ENCODE peak calls at places on chromosomes 6 and 20, in seven cellular contexts. L is Caco-2, N is astrocyte of the spinal cord, C is fibroblast of the aortic adventitia, D is dorsolateral prefrontal cortex, B is mammary epithelial cell, T is heart right ventricle. Y is an unnamed sample.
A peak's percentile ranks its signal among the peaks of the same experiment; 100 is the strongest.

GRCh38 chr6:99151634-99152344 is 197.7 kb downstream of the FAXC start:
- DNase-seq in L (peak; percentile 56), N (peak; percentile 13), C (peak; percentile 2), D (peak; percentile 14), B (peak; percentile 38), T (peak; percentile 11), Y (peak; percentile 65)

GRCh38 chr6:28525496-28526039 is at the start of gene GPX5:
- DNase-seq in L (no peak), N (no peak), C (no peak), D (no peak), B (no peak), T (no peak), Y (no peak)

GRCh38 chr6:43138267-43138666 is 32.8 kb upstream of the SRF start:
- DNase-seq in L (no peak), N (no peak), C (no peak), D (no peak), B (no peak), T (no peak), Y (no peak)

GRCh38 chr6:170108456-170108855 is 182.4 kb downstream of the DLL1 start:
- DNase-seq in L (no peak), N (no peak), C (no peak), D (no peak), B (no peak), T (peak; percentile 2), Y (no peak)

GRCh38 chr6:138455746-138456392 is 43.4 kb downstream of the NHSL1 start:
- DNase-seq in L (no peak), N (peak; percentile 45), C (peak; percentile 46), D (no peak), B (peak; percentile 97), T (no peak), Y (no peak)

GRCh38 chr20:53869466-53870258 is 200.7 kb downstream of the BCAS1 start:
- DNase-seq in L (peak; percentile 94), N (peak; percentile 80), C (peak; percentile 83), D (no peak), B (peak; percentile 81), T (peak; percentile 77), Y (peak; percentile 44)

GRCh38 chr6:144449911-144450690 is 165.0 kb downstream of the UTRN start:
- DNase-seq in L (no peak), N (no peak), C (peak; percentile 59), D (no peak), B (no peak), T (peak; percentile 29), Y (no peak)

GRCh38 chr6:55812509-55812908 is 62.9 kb downstream of the BMP5 start:
- DNase-seq in L (no peak), N (no peak), C (no peak), D (no peak), B (no peak), T (no peak), Y (no peak)

GRCh38 chr6:11595903-11596302 is 58.4 kb downstream of the TMEM170B start:
- DNase-seq in L (no peak), N (peak; percentile 31), C (no peak), D (no peak), B (no peak), T (no peak), Y (no peak)

GRCh38 chr6:55299285-55299684 is 28.0 kb upstream of the GFRAL start:
- DNase-seq in L (no peak), N (no peak), C (no peak), D (no peak), B (no peak), T (no peak), Y (no peak)

GRCh38 chr6:43771858-43772570 is 2.0 kb downstream of the VEGFA start:
- DNase-seq in L (peak; percentile 71), N (peak; percentile 42), C (no peak), D (peak; percentile 53), B (peak; percentile 62), T (no peak), Y (peak; percentile 45)

GRCh38 chr6:47924001-47924400 is 142.2 kb downstream of the OPN5 start:
- DNase-seq in L (no peak), N (no peak), C (no peak), D (peak; percentile 42), B (no peak), T (no peak), Y (no peak)

GRCh38 chr6:155317186-155317585 is 2.9 kb upstream of the TFB1M start:
- DNase-seq in L (no peak), N (peak; percentile 9), C (peak; percentile 14), D (no peak), B (no peak), T (no peak), Y (no peak)

GRCh38 chr6:53347250-53347920 is 1.4 kb downstream of the ELOVL5 start:
- DNase-seq in L (no peak), N (peak; percentile 45), C (peak; percentile 53), D (no peak), B (peak; percentile 47), T (no peak), Y (no peak)

GRCh38 chr6:11271637-11272036 is 39.2 kb upstream of the NEDD9 start:
- DNase-seq in L (no peak), N (no peak), C (no peak), D (no peak), B (no peak), T (no peak), Y (no peak)

GRCh38 chr20:53981752-53982437 is 88.5 kb downstream of the BCAS1 start:
- DNase-seq in L (no peak), N (no peak), C (no peak), D (no peak), B (peak; percentile 20), T (no peak), Y (no peak)

GRCh38 chr20:24720957-24721356 is 228.1 kb upstream of the CST7 start:
- DNase-seq in L (no peak), N (no peak), C (no peak), D (peak; percentile 10), B (no peak), T (no peak), Y (no peak)

GRCh38 chr6:118562959-118563358 is 14.9 kb downstream of the PLN start:
- DNase-seq in L (no peak), N (peak; percentile 64), C (no peak), D (no peak), B (peak; percentile 27), T (no peak), Y (no peak)

GRCh38 chr6:118562248-118562647 is 14.2 kb downstream of the PLN start:
- DNase-seq in L (no peak), N (no peak), C (no peak), D (no peak), B (no peak), T (no peak), Y (no peak)

GRCh38 chr6:118567974-118568373 is 19.9 kb downstream of the PLN start:
- DNase-seq in L (no peak), N (no peak), C (no peak), D (no peak), B (no peak), T (no peak), Y (no peak)

GRCh38 chr6:118569498-118569897 is 21.4 kb downstream of the PLN start:
- DNase-seq in L (no peak), N (no peak), C (no peak), D (no peak), B (no peak), T (no peak), Y (no peak)

DNA sequence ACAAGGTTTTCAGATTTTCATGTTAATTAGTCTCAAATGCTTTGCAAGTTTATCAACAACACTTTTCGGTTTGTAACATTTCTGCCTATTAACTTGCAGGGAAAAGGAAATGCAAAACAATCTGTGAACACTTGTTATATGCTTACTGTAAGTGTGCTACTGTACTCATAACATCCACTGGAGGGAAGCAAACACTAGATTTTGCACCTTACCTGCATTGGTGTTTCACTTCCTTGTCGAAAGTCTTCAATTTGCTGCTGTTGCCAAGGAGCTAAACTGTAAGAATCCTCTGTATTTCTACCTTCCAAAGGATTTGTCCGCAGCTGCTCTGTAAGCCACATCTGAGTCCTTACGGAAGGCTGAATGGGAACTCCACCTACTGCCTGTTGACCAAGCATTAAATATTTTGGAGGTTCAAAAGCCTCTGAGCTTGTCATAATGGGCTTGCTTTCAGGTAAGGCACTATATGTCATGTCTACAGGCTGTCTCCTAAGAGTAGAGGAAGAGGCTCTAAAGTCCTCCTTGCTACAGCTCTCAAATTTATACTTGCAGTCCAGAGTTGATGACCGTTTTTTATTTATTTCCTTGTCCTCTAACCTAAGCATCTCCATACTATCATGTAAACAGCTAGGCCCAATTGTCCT is 17.3 kb downstream of the PLN start:
- DNase-seq in L (no peak), N (no peak), C (no peak), D (no peak), B (peak; percentile 54), T (no peak), Y (no peak)
- TF ChIP-seq CTCF in L (peak; percentile 52), N (peak; percentile 20), C (peak; percentile 18), D (no peak), B (peak; percentile 61), T (peak; percentile 24), Y (peak; percentile 69)

DNA sequence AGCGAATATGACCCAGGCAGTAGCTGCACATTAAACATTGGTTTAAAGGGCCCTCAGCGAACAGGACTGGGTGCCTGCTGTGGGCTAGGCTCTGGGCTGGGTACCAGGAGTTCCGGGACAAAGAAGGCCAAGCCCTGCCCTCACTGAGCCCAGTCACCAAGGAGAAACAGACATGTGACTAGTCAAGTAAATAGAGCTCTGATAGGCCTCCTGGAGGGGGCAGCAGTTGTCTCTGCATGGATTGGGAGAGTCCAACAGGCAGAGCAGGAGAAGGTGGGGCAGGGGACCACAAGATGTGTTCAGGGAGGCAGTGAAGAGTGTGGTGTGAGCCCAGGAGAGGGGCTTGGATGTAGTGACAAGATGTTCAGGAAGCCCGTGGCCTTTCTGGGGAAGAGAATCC is 3.1 kb downstream of the HM13 start:
- DNase-seq in L (peak; percentile 78), N (peak; percentile 47), C (peak; percentile 69), D (no peak), B (peak; percentile 54), T (peak; percentile 19), Y (peak; percentile 23)
- TF ChIP-seq CTCF in L (peak; percentile 32), N (peak; percentile 30), C (peak; percentile 42), D (no peak), B (peak; percentile 42), T (no peak), Y (peak; percentile 39)

GRCh38 chr20:2451939-2452732 is 18.5 kb downstream of the SNRPB start:
- DNase-seq in L (peak; percentile 81), N (peak; percentile 67), C (peak; percentile 86), D (peak; percentile 86), B (peak; percentile 70), T (peak; percentile 75), Y (peak; percentile 89)
- TF ChIP-seq CTCF in L (peak; percentile 89), N (peak; percentile 93), C (peak; percentile 94), D (peak; percentile 81), B (peak; percentile 92), T (peak; percentile 85), Y (peak; percentile 82)

GRCh38 chr6:159170333-159170672 is 1.1 kb downstream of the FNDC1 start:
- DNase-seq in L (no peak), N (peak; percentile 55), C (peak; percentile 27), D (no peak), B (no peak), T (no peak), Y (no peak)

GRCh38 chr6:159168536-159169192 is 536 bp upstream of the FNDC1 start:
- DNase-seq in L (no peak), N (peak; percentile 31), C (peak; percentile 30), D (no peak), B (no peak), T (peak; percentile 17), Y (peak; percentile 61)

GRCh38 chr6:159169557-159170332 is 545 bp downstream of the FNDC1 start:
- DNase-seq in L (no peak), N (peak; percentile 46), C (peak; percentile 31), D (no peak), B (peak; percentile 26), T (no peak), Y (peak; percentile 20)

GRCh38 chr6:159170999-159171712 is 2.0 kb downstream of the FNDC1 start:
- DNase-seq in L (no peak), N (peak; percentile 80), C (peak; percentile 75), D (no peak), B (peak; percentile 14), T (no peak), Y (no peak)

GRCh38 chr6:159169193-159169555 is at the start of gene FNDC1:
- DNase-seq in L (no peak), N (no peak), C (no peak), D (no peak), B (no peak), T (no peak), Y (peak; percentile 65)
- TF ChIP-seq CTCF in L (no peak), N (peak; percentile 26), C (peak; percentile 25), D (no peak), B (no peak), T (no peak), Y (no peak)